ENCODE peak calls at places on chromosome 12, in five cellular contexts. A is CD4-positive, alpha-beta memory T cell; S is iPS DF 6.9; O is lung; G is prostate gland. D is an unnamed sample.

GRCh38 chr12:69653703-69654102 is 43.0 kb upstream of the LRRC10 start:
- DNase-seq in A (no peak), S (no peak), O (no peak), G (no peak), D (no peak)

GRCh38 chr12:49296836-49297694 is 2.1 kb downstream of the PRPH start:
- DNase-seq in A (peak; percentile 41), S (no peak), O (peak; percentile 49), G (no peak), D (no peak)

GRCh38 chr12:3715999-3716398 is 36.9 kb downstream of the CRACR2A start:
- DNase-seq in A (no peak), S (no peak), O (no peak), G (no peak), D (no peak)

GRCh38 chr12:104942075-104942474 is 16.0 kb downstream of the SLC41A2 start:
- DNase-seq in A (no peak), S (no peak), O (no peak), G (no peak), D (no peak)

GRCh38 chr12:131402781-131403396 is 308.0 kb upstream of the SFSWAP start:
- DNase-seq in A (no peak), S (no peak), O (no peak), G (no peak), D (no peak)

GRCh38 chr12:12916135-12916956 is 25.0 kb downstream of the GPRC5A start:
- DNase-seq in A (peak; percentile 82), S (peak; percentile 82), O (peak; percentile 85), G (peak; percentile 81), D (peak; percentile 85)

GRCh38 chr12:69904761-69905160 is 79.7 kb downstream of the MYRFL start:
- DNase-seq in A (no peak), S (no peak), O (no peak), G (no peak), D (no peak)

GRCh38 chr12:113070117-113070906 is 13.8 kb downstream of the DTX1 start:
- DNase-seq in A (no peak), S (no peak), O (peak; percentile 42), G (no peak), D (peak; percentile 70)

GRCh38 chr12:21828111-21828775 is 53.7 kb upstream of the KCNJ8 start:
- DNase-seq in A (no peak), S (no peak), O (no peak), G (no peak), D (no peak)

GRCh38 chr12:106030210-106031175 is 108.3 kb downstream of the NUAK1 start:
- DNase-seq in A (no peak), S (no peak), O (no peak), G (no peak), D (no peak)

GRCh38 chr12:29763301-29763683 is 20.4 kb downstream of the TMTC1 start:
- DNase-seq in A (no peak), S (no peak), O (no peak), G (no peak), D (no peak)

GRCh38 chr12:104680070-104680469 is 223.3 kb downstream of the CHST11 start:
- DNase-seq in A (peak; percentile 36), S (peak; percentile 31), O (no peak), G (no peak), D (no peak)

GRCh38 chr12:62717636-62718035 is 217.3 kb downstream of the PPM1H start:
- DNase-seq in A (no peak), S (no peak), O (no peak), G (no peak), D (no peak)

GRCh38 chr12:14910090-14910915 is 24.6 kb upstream of the MGP start:
- DNase-seq in A (no peak), S (no peak), O (no peak), G (no peak), D (no peak)

GRCh38 chr12:48105321-48105866 is 485 bp downstream of the SENP1 start:
- DNase-seq in A (peak; percentile 51), S (no peak), O (no peak), G (no peak), D (no peak)

GRCh38 chr12:79737875-79738718 is 47.3 kb upstream of the PAWR start:
- DNase-seq in A (peak; percentile 20), S (peak; percentile 20), O (no peak), G (peak; percentile 66), D (peak; percentile 18)

GRCh38 chr12:116434155-116435065 is 124.8 kb upstream of the MAP1LC3B2 start:
- DNase-seq in A (no peak), S (no peak), O (peak; percentile 86), G (peak; percentile 80), D (peak; percentile 77)

GRCh38 chr12:57845478-57846284 is 848 bp downstream of the CTDSP2 start:
- DNase-seq in A (peak; percentile 53), S (no peak), O (peak; percentile 74), G (peak; percentile 60), D (peak; percentile 82)

GRCh38 chr12:32870716-32871115 is 25.9 kb downstream of the PKP2 start:
- DNase-seq in A (no peak), S (no peak), O (no peak), G (no peak), D (no peak)

GRCh38 chr12:47812797-47813490 is 6.8 kb downstream of the HDAC7 start:
- DNase-seq in A (peak; percentile 85), S (no peak), O (peak; percentile 88), G (peak; percentile 86), D (peak; percentile 92)

GRCh38 chr12:89343127-89343526 is 9.2 kb downstream of the DUSP6 start:
- DNase-seq in A (no peak), S (no peak), O (no peak), G (no peak), D (peak; percentile 80)

GRCh38 chr12:31588976-31589375 is 2.0 kb downstream of the DENND5B start:
- DNase-seq in A (no peak), S (no peak), O (no peak), G (no peak), D (no peak)

GRCh38 chr12:23230899-23231298 is 605.9 kb downstream of the ETNK1 start:
- DNase-seq in A (no peak), S (no peak), O (no peak), G (no peak), D (no peak)

GRCh38 chr12:131102493-131102931 is 148.8 kb downstream of the ADGRD1 start:
- DNase-seq in A (no peak), S (no peak), O (no peak), G (no peak), D (no peak)

GRCh38 chr12:108768591-108769500 is 37.5 kb upstream of the CORO1C start:
- DNase-seq in A (no peak), S (no peak), O (peak; percentile 45), G (no peak), D (peak; percentile 64)

GRCh38 chr12:101038289-101038871 is 171.7 kb downstream of the SLC5A8 start:
- DNase-seq in A (no peak), S (no peak), O (no peak), G (no peak), D (no peak)

DNA sequence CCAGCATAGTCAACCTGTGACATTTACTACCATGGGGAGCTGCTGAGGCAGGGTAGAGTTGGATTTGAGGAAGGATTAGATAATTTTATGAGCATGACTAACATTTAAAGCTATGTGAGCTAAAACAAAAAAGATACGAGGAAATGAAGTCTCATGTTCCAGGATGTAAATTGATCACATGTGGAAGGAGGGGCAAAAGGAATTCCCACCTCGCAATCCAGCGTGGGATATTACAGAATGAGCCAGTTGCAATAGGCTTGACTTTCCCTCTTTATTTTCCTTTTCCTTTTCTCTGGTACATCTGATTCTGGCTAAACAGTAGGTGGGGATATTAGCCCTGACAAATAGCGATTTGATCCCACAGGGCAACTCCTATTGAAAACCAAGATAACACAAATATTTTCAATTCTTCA is 214.9 kb upstream of the HMGA2 start:
- DNase-seq in A (no peak), S (no peak), O (no peak), G (no peak), D (no peak)
- H3K27ac ChIP-seq in A (no peak overlapping the region), S (no peak overlapping the region), O (no peak overlapping the region), G (no peak overlapping the region), D (no peak overlapping the region)

GRCh38 chr12:26123482-26123980 is 1.3 kb downstream of the BHLHE41 start:
- DNase-seq in A (no peak), S (no peak), O (no peak), G (no peak), D (no peak)
- H3K4me1 ChIP-seq in A (peaks cover 39% of the 10 kb centered on the region), S (no peaks in the 10 kb centered on the region), O (peaks cover 2% of the 10 kb centered on the region), G (no peaks in the 10 kb centered on the region), D (peaks cover 29% of the 10 kb centered on the region)

GRCh38 chr12:121296618-121297476 is at the start of gene CAMKK2:
- DNase-seq in A (peak; percentile 90), S (peak; percentile 47), O (peak; percentile 86), G (peak; percentile 76), D (peak; percentile 84)

GRCh38 chr12:121295746-121296617 is 527 bp downstream of the CAMKK2 start:
- DNase-seq in A (peak; percentile 9), S (no peak), O (peak; percentile 42), G (no peak), D (no peak)

GRCh38 chr12:121293603-121294002 is 2.9 kb downstream of the CAMKK2 start:
- DNase-seq in A (no peak), S (no peak), O (no peak), G (no peak), D (no peak)

GRCh38 chr12:121294151-121294889 is 2.2 kb downstream of the CAMKK2 start:
- DNase-seq in A (no peak), S (no peak), O (no peak), G (no peak), D (no peak)

DNA sequence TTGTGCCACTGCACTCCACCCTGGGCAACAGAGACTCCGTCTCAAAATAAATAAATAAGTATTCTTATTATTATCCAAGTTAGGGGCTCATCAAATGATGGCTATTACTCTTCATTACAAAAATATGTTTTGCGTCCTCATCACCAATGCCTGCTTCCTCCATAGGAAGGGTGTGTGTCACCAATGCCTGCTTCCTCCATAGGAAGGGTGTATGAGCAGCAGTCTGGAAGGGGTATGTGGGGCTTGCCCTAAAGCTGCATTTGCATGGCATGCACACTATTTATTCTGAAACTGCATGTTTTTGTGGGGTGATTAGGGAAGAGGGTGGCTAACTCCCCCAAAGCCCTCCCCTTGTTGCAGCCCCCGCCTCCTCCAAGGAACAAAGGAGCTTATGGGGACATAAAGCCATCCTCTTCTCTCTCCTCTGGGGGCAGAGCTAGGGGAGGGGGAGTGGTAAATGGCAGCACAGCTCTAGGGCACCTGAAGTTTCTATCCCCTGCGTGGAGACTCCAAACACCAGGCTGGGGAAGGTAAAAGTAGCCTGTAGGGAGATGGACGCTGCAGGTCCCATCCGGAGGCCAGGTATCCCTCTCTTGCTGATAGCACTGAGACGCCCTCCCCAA is 1.3 kb downstream of the CAMKK2 start:
- DNase-seq in A (no peak), S (no peak), O (no peak), G (no peak), D (no peak)
- H3K4me3 ChIP-seq in A (peak overlapping the region; percentile 82), S (peak overlapping the region; percentile 81), O (peak overlapping the region; percentile 78), G (peak overlapping the region; percentile 98), D (peak overlapping the region; percentile 100)

DNA sequence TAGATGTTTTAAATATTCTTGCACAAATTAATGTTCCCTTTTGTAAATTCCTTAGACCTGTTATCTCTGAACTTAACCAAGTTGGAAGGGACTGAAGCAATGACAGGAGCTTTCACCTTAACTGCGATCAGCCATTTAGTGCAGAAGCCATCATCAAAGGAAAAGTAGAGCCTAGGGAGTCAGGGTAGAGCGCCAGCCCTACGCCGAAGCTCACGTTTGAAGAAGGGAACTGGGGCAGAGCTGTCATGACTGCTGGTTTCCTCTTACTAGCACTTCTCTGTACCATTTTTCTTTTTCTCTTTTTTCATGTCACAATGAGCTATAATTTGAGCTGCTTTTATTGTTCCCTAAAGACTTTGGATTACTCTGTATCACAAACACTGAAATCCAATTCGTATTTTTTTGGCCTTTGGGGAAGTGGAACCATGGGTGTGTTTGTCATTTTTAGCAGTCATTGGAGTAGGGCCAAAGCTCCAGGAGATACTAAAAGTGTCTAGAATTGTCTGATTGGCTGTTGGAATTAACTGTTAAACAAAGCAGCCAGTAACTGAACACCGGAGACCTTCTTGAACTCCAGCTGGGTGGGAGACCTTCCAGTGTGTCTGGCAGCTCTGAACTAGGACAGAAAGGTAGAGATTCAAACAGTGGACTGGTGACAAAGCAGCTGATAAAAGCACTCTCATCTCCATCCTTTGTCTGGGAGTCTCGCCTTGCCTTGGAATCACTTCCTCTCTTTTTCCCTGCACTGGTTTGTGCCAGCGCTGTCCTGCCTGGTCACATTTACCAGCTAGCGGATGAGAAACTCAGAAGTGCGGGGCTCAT is 9.1 kb downstream of the MTRFR start:
- DNase-seq in A (no peak), S (no peak), O (no peak), G (no peak), D (no peak)
- H3K27ac ChIP-seq in A (no peak overlapping the region), S (no peak overlapping the region), O (peak overlapping the region; percentile 44), G (peak overlapping the region; percentile 7), D (peak overlapping the region; percentile 69)